ENCODE peak calls at places on chromosomes 3 and 15, in nine cellular contexts. One of them, this sample, is unnamed.

GRCh38 chr3:158434412-158435038 is 136.5 kb upstream of the MLF1 start:
- DNase-seq in stomach: peak
- DNase-seq in stimulated activated naive CD4-positive, alpha-beta T cell treated with Interleukin-2 at 50 U/mL for 16 hours: no peak
- DNase-seq in HS-27A: peak
- DNase-seq in dermis blood vessel endothelial cell: peak
- DNase-seq in neural crest cell: peak
- DNase-seq in iris pigment epithelial cell: peak
- DNase-seq in COLO829: peak
- DNase-seq in T-helper 1 cell: peak
- DNase-seq in this sample: peak

GRCh38 chr3:15768421-15769255 is 29.1 kb downstream of the ANKRD28 start:
- DNase-seq in dermis blood vessel endothelial cell: peak
- DNase-seq in neural crest cell: no peak
- DNase-seq in T-helper 1 cell: peak
- DNase-seq in COLO829: peak
- DNase-seq in stomach: no peak
- DNase-seq in stimulated activated naive CD4-positive, alpha-beta T cell treated with Interleukin-2 at 50 U/mL for 16 hours: no peak
- DNase-seq in iris pigment epithelial cell: peak
- DNase-seq in HS-27A: peak
- DNase-seq in this sample: no peak

GRCh38 chr3:171376125-171376947 is 83.9 kb downstream of the TNIK start:
- DNase-seq in iris pigment epithelial cell: peak
- DNase-seq in HS-27A: no peak
- DNase-seq in COLO829: no peak
- DNase-seq in dermis blood vessel endothelial cell: peak
- DNase-seq in stimulated activated naive CD4-positive, alpha-beta T cell treated with Interleukin-2 at 50 U/mL for 16 hours: no peak
- DNase-seq in T-helper 1 cell: no peak
- DNase-seq in neural crest cell: no peak
- DNase-seq in stomach: no peak
- DNase-seq in this sample: no peak

GRCh38 chr15:40968290-40969085 is 15.2 kb downstream of the CHAC1 start:
- DNase-seq in neural crest cell: no peak
- DNase-seq in stimulated activated naive CD4-positive, alpha-beta T cell treated with Interleukin-2 at 50 U/mL for 16 hours: no peak
- DNase-seq in T-helper 1 cell: no peak
- DNase-seq in dermis blood vessel endothelial cell: no peak
- DNase-seq in stomach: no peak
- DNase-seq in iris pigment epithelial cell: no peak
- DNase-seq in HS-27A: no peak
- DNase-seq in COLO829: no peak
- DNase-seq in this sample: no peak

GRCh38 chr15:89179966-89180875 is 41.2 kb downstream of the RLBP1 start:
- DNase-seq in COLO829: peak
- DNase-seq in dermis blood vessel endothelial cell: peak
- DNase-seq in T-helper 1 cell: no peak
- DNase-seq in neural crest cell: no peak
- DNase-seq in stomach: no peak
- DNase-seq in stimulated activated naive CD4-positive, alpha-beta T cell treated with Interleukin-2 at 50 U/mL for 16 hours: peak
- DNase-seq in iris pigment epithelial cell: peak
- DNase-seq in HS-27A: no peak
- DNase-seq in this sample: no peak

GRCh38 chr15:88913017-88913849 is at the start of gene MFGE8:
- DNase-seq in HS-27A: no peak
- DNase-seq in stomach: peak
- DNase-seq in T-helper 1 cell: peak
- DNase-seq in COLO829: peak
- DNase-seq in neural crest cell: peak
- DNase-seq in stimulated activated naive CD4-positive, alpha-beta T cell treated with Interleukin-2 at 50 U/mL for 16 hours: peak
- DNase-seq in dermis blood vessel endothelial cell: peak
- DNase-seq in iris pigment epithelial cell: peak
- DNase-seq in this sample: peak

GRCh38 chr3:50186096-50186495 is 5.3 kb upstream of the GNAT1 start:
- DNase-seq in stimulated activated naive CD4-positive, alpha-beta T cell treated with Interleukin-2 at 50 U/mL for 16 hours: no peak
- DNase-seq in COLO829: no peak
- DNase-seq in HS-27A: no peak
- DNase-seq in iris pigment epithelial cell: no peak
- DNase-seq in stomach: no peak
- DNase-seq in dermis blood vessel endothelial cell: no peak
- DNase-seq in neural crest cell: no peak
- DNase-seq in T-helper 1 cell: no peak
- DNase-seq in this sample: no peak

GRCh38 chr3:54223063-54223462 is 100.7 kb downstream of the CACNA2D3 start:
- DNase-seq in COLO829: no peak
- DNase-seq in neural crest cell: no peak
- DNase-seq in stomach: no peak
- DNase-seq in dermis blood vessel endothelial cell: no peak
- DNase-seq in HS-27A: no peak
- DNase-seq in iris pigment epithelial cell: no peak
- DNase-seq in T-helper 1 cell: no peak
- DNase-seq in stimulated activated naive CD4-positive, alpha-beta T cell treated with Interleukin-2 at 50 U/mL for 16 hours: no peak
- DNase-seq in this sample: no peak

GRCh38 chr3:129942296-129942695 is 32.2 kb upstream of the TRH start:
- DNase-seq in T-helper 1 cell: peak
- DNase-seq in HS-27A: peak
- DNase-seq in COLO829: peak
- DNase-seq in stimulated activated naive CD4-positive, alpha-beta T cell treated with Interleukin-2 at 50 U/mL for 16 hours: no peak
- DNase-seq in dermis blood vessel endothelial cell: peak
- DNase-seq in iris pigment epithelial cell: peak
- DNase-seq in stomach: peak
- DNase-seq in neural crest cell: peak
- DNase-seq in this sample: peak

GRCh38 chr3:178439504-178439903 is 96.7 kb upstream of the KCNMB2 start:
- DNase-seq in stimulated activated naive CD4-positive, alpha-beta T cell treated with Interleukin-2 at 50 U/mL for 16 hours: no peak
- DNase-seq in stomach: no peak
- DNase-seq in iris pigment epithelial cell: peak
- DNase-seq in HS-27A: no peak
- DNase-seq in COLO829: peak
- DNase-seq in T-helper 1 cell: no peak
- DNase-seq in neural crest cell: no peak
- DNase-seq in dermis blood vessel endothelial cell: peak
- DNase-seq in this sample: no peak

GRCh38 chr3:42349765-42350594 is 60.4 kb downstream of the LYZL4 start:
- DNase-seq in dermis blood vessel endothelial cell: no peak
- DNase-seq in stimulated activated naive CD4-positive, alpha-beta T cell treated with Interleukin-2 at 50 U/mL for 16 hours: no peak
- DNase-seq in COLO829: no peak
- DNase-seq in stomach: no peak
- DNase-seq in HS-27A: no peak
- DNase-seq in neural crest cell: no peak
- DNase-seq in T-helper 1 cell: no peak
- DNase-seq in iris pigment epithelial cell: no peak
- DNase-seq in this sample: no peak

GRCh38 chr3:32111560-32111959 is 5.1 kb downstream of the GPD1L start:
- DNase-seq in HS-27A: no peak
- DNase-seq in dermis blood vessel endothelial cell: no peak
- DNase-seq in stomach: no peak
- DNase-seq in stimulated activated naive CD4-positive, alpha-beta T cell treated with Interleukin-2 at 50 U/mL for 16 hours: no peak
- DNase-seq in neural crest cell: no peak
- DNase-seq in T-helper 1 cell: no peak
- DNase-seq in COLO829: no peak
- DNase-seq in iris pigment epithelial cell: no peak
- DNase-seq in this sample: no peak

GRCh38 chr3:73108750-73109149 is 47.3 kb downstream of the EBLN2 start:
- DNase-seq in COLO829: no peak
- DNase-seq in dermis blood vessel endothelial cell: no peak
- DNase-seq in stimulated activated naive CD4-positive, alpha-beta T cell treated with Interleukin-2 at 50 U/mL for 16 hours: no peak
- DNase-seq in T-helper 1 cell: no peak
- DNase-seq in iris pigment epithelial cell: no peak
- DNase-seq in neural crest cell: no peak
- DNase-seq in HS-27A: no peak
- DNase-seq in stomach: no peak
- DNase-seq in this sample: no peak

GRCh38 chr15:66932634-66933024 is 132.8 kb upstream of the SMAD3 start:
- DNase-seq in neural crest cell: no peak
- DNase-seq in COLO829: no peak
- DNase-seq in stimulated activated naive CD4-positive, alpha-beta T cell treated with Interleukin-2 at 50 U/mL for 16 hours: no peak
- DNase-seq in T-helper 1 cell: no peak
- DNase-seq in stomach: no peak
- DNase-seq in HS-27A: no peak
- DNase-seq in iris pigment epithelial cell: no peak
- DNase-seq in dermis blood vessel endothelial cell: no peak
- DNase-seq in this sample: no peak

GRCh38 chr15:74253276-74253921 is 17.3 kb downstream of the CCDC33 start:
- DNase-seq in stomach: no peak
- DNase-seq in stimulated activated naive CD4-positive, alpha-beta T cell treated with Interleukin-2 at 50 U/mL for 16 hours: no peak
- DNase-seq in T-helper 1 cell: no peak
- DNase-seq in dermis blood vessel endothelial cell: no peak
- DNase-seq in iris pigment epithelial cell: no peak
- DNase-seq in neural crest cell: peak
- DNase-seq in HS-27A: no peak
- DNase-seq in COLO829: no peak
- DNase-seq in this sample: no peak

GRCh38 chr3:5213574-5213966 is 26.1 kb downstream of the EDEM1 start:
- DNase-seq in neural crest cell: no peak
- DNase-seq in HS-27A: no peak
- DNase-seq in COLO829: no peak
- DNase-seq in dermis blood vessel endothelial cell: no peak
- DNase-seq in stimulated activated naive CD4-positive, alpha-beta T cell treated with Interleukin-2 at 50 U/mL for 16 hours: no peak
- DNase-seq in T-helper 1 cell: no peak
- DNase-seq in stomach: no peak
- DNase-seq in iris pigment epithelial cell: no peak
- DNase-seq in this sample: no peak

GRCh38 chr15:85973584-85974347 is 105.9 kb upstream of the AGBL1 start:
- DNase-seq in stomach: no peak
- DNase-seq in neural crest cell: peak
- DNase-seq in dermis blood vessel endothelial cell: no peak
- DNase-seq in HS-27A: peak
- DNase-seq in iris pigment epithelial cell: no peak
- DNase-seq in T-helper 1 cell: no peak
- DNase-seq in COLO829: no peak
- DNase-seq in stimulated activated naive CD4-positive, alpha-beta T cell treated with Interleukin-2 at 50 U/mL for 16 hours: no peak
- DNase-seq in this sample: no peak

GRCh38 chr3:64163019-64163754 is 62.1 kb downstream of the PRICKLE2 start:
- DNase-seq in T-helper 1 cell: no peak
- DNase-seq in COLO829: no peak
- DNase-seq in iris pigment epithelial cell: no peak
- DNase-seq in dermis blood vessel endothelial cell: no peak
- DNase-seq in stimulated activated naive CD4-positive, alpha-beta T cell treated with Interleukin-2 at 50 U/mL for 16 hours: no peak
- DNase-seq in neural crest cell: no peak
- DNase-seq in stomach: no peak
- DNase-seq in HS-27A: no peak
- DNase-seq in this sample: no peak

GRCh38 chr3:15557511-15557946 is 36.0 kb upstream of the COLQ start:
- DNase-seq in stomach: peak
- DNase-seq in iris pigment epithelial cell: peak
- DNase-seq in stimulated activated naive CD4-positive, alpha-beta T cell treated with Interleukin-2 at 50 U/mL for 16 hours: peak
- DNase-seq in COLO829: peak
- DNase-seq in HS-27A: peak
- DNase-seq in T-helper 1 cell: peak
- DNase-seq in neural crest cell: peak
- DNase-seq in dermis blood vessel endothelial cell: peak
- DNase-seq in this sample: no peak

GRCh38 chr3:171535133-171535532 is 74.9 kb upstream of the TNIK start:
- DNase-seq in T-helper 1 cell: no peak
- DNase-seq in iris pigment epithelial cell: no peak
- DNase-seq in dermis blood vessel endothelial cell: no peak
- DNase-seq in COLO829: no peak
- DNase-seq in stomach: no peak
- DNase-seq in neural crest cell: no peak
- DNase-seq in stimulated activated naive CD4-positive, alpha-beta T cell treated with Interleukin-2 at 50 U/mL for 16 hours: no peak
- DNase-seq in HS-27A: no peak
- DNase-seq in this sample: no peak

GRCh38 chr15:71659730-71660067 is 150.7 kb upstream of the NR2E3 start:
- DNase-seq in stimulated activated naive CD4-positive, alpha-beta T cell treated with Interleukin-2 at 50 U/mL for 16 hours: no peak
- DNase-seq in COLO829: peak
- DNase-seq in HS-27A: no peak
- DNase-seq in neural crest cell: no peak
- DNase-seq in dermis blood vessel endothelial cell: no peak
- DNase-seq in iris pigment epithelial cell: peak
- DNase-seq in stomach: no peak
- DNase-seq in T-helper 1 cell: no peak
- DNase-seq in this sample: no peak

GRCh38 chr3:9244495-9245183 is 4.8 kb downstream of the SRGAP3 start:
- DNase-seq in T-helper 1 cell: no peak
- DNase-seq in COLO829: no peak
- DNase-seq in dermis blood vessel endothelial cell: no peak
- DNase-seq in neural crest cell: no peak
- DNase-seq in iris pigment epithelial cell: no peak
- DNase-seq in stimulated activated naive CD4-positive, alpha-beta T cell treated with Interleukin-2 at 50 U/mL for 16 hours: no peak
- DNase-seq in HS-27A: no peak
- DNase-seq in stomach: no peak
- DNase-seq in this sample: no peak

GRCh38 chr3:77081240-77081661 is 41.4 kb downstream of the ROBO2 start:
- DNase-seq in HS-27A: no peak
- DNase-seq in dermis blood vessel endothelial cell: peak
- DNase-seq in T-helper 1 cell: no peak
- DNase-seq in COLO829: no peak
- DNase-seq in neural crest cell: no peak
- DNase-seq in iris pigment epithelial cell: peak
- DNase-seq in stomach: no peak
- DNase-seq in stimulated activated naive CD4-positive, alpha-beta T cell treated with Interleukin-2 at 50 U/mL for 16 hours: no peak
- DNase-seq in this sample: no peak

GRCh38 chr15:36803773-36804172 is 224.3 kb downstream of the CDIN1 start:
- DNase-seq in iris pigment epithelial cell: no peak
- DNase-seq in neural crest cell: no peak
- DNase-seq in stomach: no peak
- DNase-seq in T-helper 1 cell: no peak
- DNase-seq in COLO829: no peak
- DNase-seq in HS-27A: no peak
- DNase-seq in dermis blood vessel endothelial cell: no peak
- DNase-seq in stimulated activated naive CD4-positive, alpha-beta T cell treated with Interleukin-2 at 50 U/mL for 16 hours: no peak
- DNase-seq in this sample: no peak

GRCh38 chr3:106811376-106811775 is 565.9 kb upstream of the CCDC54 start:
- DNase-seq in HS-27A: no peak
- DNase-seq in stimulated activated naive CD4-positive, alpha-beta T cell treated with Interleukin-2 at 50 U/mL for 16 hours: no peak
- DNase-seq in iris pigment epithelial cell: peak
- DNase-seq in dermis blood vessel endothelial cell: peak
- DNase-seq in T-helper 1 cell: no peak
- DNase-seq in neural crest cell: no peak
- DNase-seq in stomach: no peak
- DNase-seq in COLO829: peak
- DNase-seq in this sample: no peak

GRCh38 chr15:40340740-40341400 is at the start of gene CCDC9B:
- DNase-seq in stomach: peak
- DNase-seq in HS-27A: no peak
- DNase-seq in iris pigment epithelial cell: peak
- DNase-seq in dermis blood vessel endothelial cell: peak
- DNase-seq in neural crest cell: no peak
- DNase-seq in COLO829: peak
- DNase-seq in stimulated activated naive CD4-positive, alpha-beta T cell treated with Interleukin-2 at 50 U/mL for 16 hours: no peak
- DNase-seq in T-helper 1 cell: no peak
- DNase-seq in this sample: peak

GRCh38 chr15:40894689-40895308 is 549 bp downstream of the VPS18 start:
- DNase-seq in iris pigment epithelial cell: peak
- DNase-seq in dermis blood vessel endothelial cell: peak
- DNase-seq in neural crest cell: peak
- DNase-seq in stimulated activated naive CD4-positive, alpha-beta T cell treated with Interleukin-2 at 50 U/mL for 16 hours: peak
- DNase-seq in HS-27A: peak
- DNase-seq in COLO829: peak
- DNase-seq in T-helper 1 cell: peak
- DNase-seq in stomach: peak
- DNase-seq in this sample: peak

GRCh38 chr3:85554153-85554552 is 595.4 kb downstream of the CADM2 start:
- DNase-seq in COLO829: no peak
- DNase-seq in T-helper 1 cell: no peak
- DNase-seq in iris pigment epithelial cell: no peak
- DNase-seq in neural crest cell: no peak
- DNase-seq in stimulated activated naive CD4-positive, alpha-beta T cell treated with Interleukin-2 at 50 U/mL for 16 hours: no peak
- DNase-seq in stomach: no peak
- DNase-seq in HS-27A: no peak
- DNase-seq in dermis blood vessel endothelial cell: no peak
- DNase-seq in this sample: no peak

GRCh38 chr15:77982127-77982490 is 95.4 kb downstream of the TBC1D2B start:
- DNase-seq in T-helper 1 cell: no peak
- DNase-seq in COLO829: no peak
- DNase-seq in HS-27A: no peak
- DNase-seq in stomach: no peak
- DNase-seq in dermis blood vessel endothelial cell: no peak
- DNase-seq in neural crest cell: no peak
- DNase-seq in stimulated activated naive CD4-positive, alpha-beta T cell treated with Interleukin-2 at 50 U/mL for 16 hours: no peak
- DNase-seq in iris pigment epithelial cell: no peak
- DNase-seq in this sample: no peak

GRCh38 chr3:197392961-197393360 is 94.5 kb upstream of the DLG1 start:
- DNase-seq in T-helper 1 cell: no peak
- DNase-seq in COLO829: no peak
- DNase-seq in neural crest cell: no peak
- DNase-seq in stimulated activated naive CD4-positive, alpha-beta T cell treated with Interleukin-2 at 50 U/mL for 16 hours: no peak
- DNase-seq in stomach: no peak
- DNase-seq in dermis blood vessel endothelial cell: peak
- DNase-seq in iris pigment epithelial cell: no peak
- DNase-seq in HS-27A: peak
- DNase-seq in this sample: no peak

GRCh38 chr3:60696559-60697125 is 554.6 kb downstream of the FHIT start:
- DNase-seq in COLO829: peak
- DNase-seq in dermis blood vessel endothelial cell: no peak
- DNase-seq in T-helper 1 cell: no peak
- DNase-seq in HS-27A: no peak
- DNase-seq in stomach: no peak
- DNase-seq in neural crest cell: no peak
- DNase-seq in iris pigment epithelial cell: no peak
- DNase-seq in stimulated activated naive CD4-positive, alpha-beta T cell treated with Interleukin-2 at 50 U/mL for 16 hours: no peak
- DNase-seq in this sample: no peak